ENCODE peak calls at places on chromosomes 11 and 22, in seven cellular contexts. One of them, this sample, is unnamed.

GRCh38 chr11:3614742-3615171 is 27.0 kb downstream of the ART5 start:
- DNase-seq in astrocyte of the cerebellum: no peak
- DNase-seq in NT2/D1: no peak
- DNase-seq in thoracic aorta: no peak
- DNase-seq in CD4-positive, CD25-positive, alpha-beta regulatory T cell: peak; percentile 76
- DNase-seq in mesendoderm: peak; percentile 49
- DNase-seq in AG10803: peak; percentile 22
- DNase-seq in this sample: no peak

GRCh38 chr11:117984471-117984870 is 1.7 kb upstream of the IL10RA start:
- DNase-seq in NT2/D1: no peak
- DNase-seq in astrocyte of the cerebellum: no peak
- DNase-seq in CD4-positive, CD25-positive, alpha-beta regulatory T cell: no peak
- DNase-seq in thoracic aorta: no peak
- DNase-seq in mesendoderm: no peak
- DNase-seq in AG10803: no peak
- DNase-seq in this sample: no peak

GRCh38 chr11:35944503-35945136 is 758 bp downstream of the LDLRAD3 start:
- DNase-seq in NT2/D1: no peak
- DNase-seq in astrocyte of the cerebellum: no peak
- DNase-seq in AG10803: peak; percentile 25
- DNase-seq in CD4-positive, CD25-positive, alpha-beta regulatory T cell: no peak
- DNase-seq in thoracic aorta: no peak
- DNase-seq in mesendoderm: no peak
- DNase-seq in this sample: peak; percentile 27

GRCh38 chr11:14544611-14545010 is 24.4 kb upstream of the PSMA1 start:
- DNase-seq in NT2/D1: no peak
- DNase-seq in astrocyte of the cerebellum: no peak
- DNase-seq in mesendoderm: no peak
- DNase-seq in CD4-positive, CD25-positive, alpha-beta regulatory T cell: peak; percentile 87
- DNase-seq in AG10803: peak; percentile 29
- DNase-seq in thoracic aorta: no peak
- DNase-seq in this sample: no peak

GRCh38 chr11:127962416-127962815 is 624.9 kb downstream of the ETS1 start:
- DNase-seq in CD4-positive, CD25-positive, alpha-beta regulatory T cell: no peak
- DNase-seq in AG10803: peak; percentile 13
- DNase-seq in NT2/D1: no peak
- DNase-seq in astrocyte of the cerebellum: no peak
- DNase-seq in mesendoderm: no peak
- DNase-seq in thoracic aorta: no peak
- DNase-seq in this sample: no peak

GRCh38 chr11:57103899-57104605 is 77.7 kb upstream of the LRRC55 start:
- DNase-seq in NT2/D1: no peak
- DNase-seq in astrocyte of the cerebellum: no peak
- DNase-seq in CD4-positive, CD25-positive, alpha-beta regulatory T cell: no peak
- DNase-seq in AG10803: no peak
- DNase-seq in mesendoderm: no peak
- DNase-seq in thoracic aorta: no peak
- DNase-seq in this sample: no peak

GRCh38 chr22:23008887-23009286 is 61.4 kb upstream of the GNAZ start:
- DNase-seq in thoracic aorta: no peak
- DNase-seq in CD4-positive, CD25-positive, alpha-beta regulatory T cell: no peak
- DNase-seq in AG10803: no peak
- DNase-seq in mesendoderm: no peak
- DNase-seq in NT2/D1: no peak
- DNase-seq in astrocyte of the cerebellum: no peak
- DNase-seq in this sample: no peak

GRCh38 chr22:21712751-21713427 is 22.7 kb downstream of the YPEL1 start:
- DNase-seq in AG10803: peak; percentile 73
- DNase-seq in CD4-positive, CD25-positive, alpha-beta regulatory T cell: peak; percentile 61
- DNase-seq in astrocyte of the cerebellum: peak; percentile 54
- DNase-seq in thoracic aorta: no peak
- DNase-seq in mesendoderm: peak; percentile 89
- DNase-seq in NT2/D1: peak; percentile 32
- DNase-seq in this sample: peak; percentile 86

GRCh38 chr11:61131998-61132555 is 29.1 kb downstream of the VPS37C start:
- DNase-seq in AG10803: no peak
- DNase-seq in CD4-positive, CD25-positive, alpha-beta regulatory T cell: no peak
- DNase-seq in thoracic aorta: no peak
- DNase-seq in NT2/D1: no peak
- DNase-seq in mesendoderm: no peak
- DNase-seq in astrocyte of the cerebellum: no peak
- DNase-seq in this sample: no peak

GRCh38 chr11:71282581-71283351 is 30.4 kb upstream of the SHANK2 start:
- DNase-seq in AG10803: no peak
- DNase-seq in astrocyte of the cerebellum: no peak
- DNase-seq in CD4-positive, CD25-positive, alpha-beta regulatory T cell: no peak
- DNase-seq in mesendoderm: no peak
- DNase-seq in thoracic aorta: no peak
- DNase-seq in NT2/D1: no peak
- DNase-seq in this sample: no peak

GRCh38 chr11:3215346-3216026 is 3.1 kb downstream of the MRGPRG start:
- DNase-seq in CD4-positive, CD25-positive, alpha-beta regulatory T cell: no peak
- DNase-seq in NT2/D1: no peak
- DNase-seq in mesendoderm: peak; percentile 27
- DNase-seq in AG10803: no peak
- DNase-seq in thoracic aorta: no peak
- DNase-seq in astrocyte of the cerebellum: no peak
- DNase-seq in this sample: no peak

GRCh38 chr11:18844753-18845367 is 53.3 kb upstream of the PTPN5 start:
- DNase-seq in mesendoderm: peak; percentile 84
- DNase-seq in AG10803: peak; percentile 42
- DNase-seq in NT2/D1: peak; percentile 18
- DNase-seq in astrocyte of the cerebellum: no peak
- DNase-seq in thoracic aorta: no peak
- DNase-seq in CD4-positive, CD25-positive, alpha-beta regulatory T cell: peak; percentile 36
- DNase-seq in this sample: peak; percentile 54

GRCh38 chr11:65786786-65787636 is at the start of gene OVOL1:
- DNase-seq in AG10803: no peak
- DNase-seq in thoracic aorta: no peak
- DNase-seq in NT2/D1: no peak
- DNase-seq in CD4-positive, CD25-positive, alpha-beta regulatory T cell: no peak
- DNase-seq in astrocyte of the cerebellum: no peak
- DNase-seq in mesendoderm: peak; percentile 67
- DNase-seq in this sample: no peak

GRCh38 chr11:32087602-32088001 is 3.3 kb upstream of the RCN1 start:
- DNase-seq in mesendoderm: no peak
- DNase-seq in thoracic aorta: no peak
- DNase-seq in CD4-positive, CD25-positive, alpha-beta regulatory T cell: no peak
- DNase-seq in NT2/D1: no peak
- DNase-seq in astrocyte of the cerebellum: no peak
- DNase-seq in AG10803: peak; percentile 75
- DNase-seq in this sample: peak; percentile 83
- H3K4me3 ChIP-seq in mesendoderm: no peak overlapping the region
- H3K4me3 ChIP-seq in thoracic aorta: peak overlapping the region; percentile 61
- H3K4me3 ChIP-seq in CD4-positive, CD25-positive, alpha-beta regulatory T cell: no peak overlapping the region
- H3K4me3 ChIP-seq in NT2/D1: no peak overlapping the region
- H3K4me3 ChIP-seq in astrocyte of the cerebellum: no peak overlapping the region
- H3K4me3 ChIP-seq in AG10803: no peak overlapping the region
- H3K4me3 ChIP-seq in this sample: no peak overlapping the region

GRCh38 chr11:129373489-129373953 is 2.1 kb upstream of the BARX2 start:
- DNase-seq in mesendoderm: peak; percentile 37
- DNase-seq in AG10803: peak; percentile 19
- DNase-seq in thoracic aorta: no peak
- DNase-seq in CD4-positive, CD25-positive, alpha-beta regulatory T cell: no peak
- DNase-seq in NT2/D1: no peak
- DNase-seq in astrocyte of the cerebellum: no peak
- DNase-seq in this sample: no peak

GRCh38 chr11:129374081-129374992 is 1.3 kb upstream of the BARX2 start:
- DNase-seq in CD4-positive, CD25-positive, alpha-beta regulatory T cell: no peak
- DNase-seq in thoracic aorta: no peak
- DNase-seq in mesendoderm: peak; percentile 46
- DNase-seq in AG10803: no peak
- DNase-seq in NT2/D1: no peak
- DNase-seq in astrocyte of the cerebellum: no peak
- DNase-seq in this sample: no peak

GRCh38 chr11:129374993-129375721 is 491 bp upstream of the BARX2 start:
- DNase-seq in astrocyte of the cerebellum: no peak
- DNase-seq in CD4-positive, CD25-positive, alpha-beta regulatory T cell: no peak
- DNase-seq in AG10803: no peak
- DNase-seq in mesendoderm: peak; percentile 70
- DNase-seq in NT2/D1: no peak
- DNase-seq in thoracic aorta: no peak
- DNase-seq in this sample: peak; percentile 46

GRCh38 chr11:129375731-129376657 is at the start of gene BARX2:
- DNase-seq in astrocyte of the cerebellum: peak; percentile 36
- DNase-seq in NT2/D1: peak; percentile 68
- DNase-seq in thoracic aorta: no peak
- DNase-seq in CD4-positive, CD25-positive, alpha-beta regulatory T cell: peak; percentile 39
- DNase-seq in mesendoderm: peak; percentile 92
- DNase-seq in AG10803: peak; percentile 40
- DNase-seq in this sample: peak; percentile 73

DNA sequence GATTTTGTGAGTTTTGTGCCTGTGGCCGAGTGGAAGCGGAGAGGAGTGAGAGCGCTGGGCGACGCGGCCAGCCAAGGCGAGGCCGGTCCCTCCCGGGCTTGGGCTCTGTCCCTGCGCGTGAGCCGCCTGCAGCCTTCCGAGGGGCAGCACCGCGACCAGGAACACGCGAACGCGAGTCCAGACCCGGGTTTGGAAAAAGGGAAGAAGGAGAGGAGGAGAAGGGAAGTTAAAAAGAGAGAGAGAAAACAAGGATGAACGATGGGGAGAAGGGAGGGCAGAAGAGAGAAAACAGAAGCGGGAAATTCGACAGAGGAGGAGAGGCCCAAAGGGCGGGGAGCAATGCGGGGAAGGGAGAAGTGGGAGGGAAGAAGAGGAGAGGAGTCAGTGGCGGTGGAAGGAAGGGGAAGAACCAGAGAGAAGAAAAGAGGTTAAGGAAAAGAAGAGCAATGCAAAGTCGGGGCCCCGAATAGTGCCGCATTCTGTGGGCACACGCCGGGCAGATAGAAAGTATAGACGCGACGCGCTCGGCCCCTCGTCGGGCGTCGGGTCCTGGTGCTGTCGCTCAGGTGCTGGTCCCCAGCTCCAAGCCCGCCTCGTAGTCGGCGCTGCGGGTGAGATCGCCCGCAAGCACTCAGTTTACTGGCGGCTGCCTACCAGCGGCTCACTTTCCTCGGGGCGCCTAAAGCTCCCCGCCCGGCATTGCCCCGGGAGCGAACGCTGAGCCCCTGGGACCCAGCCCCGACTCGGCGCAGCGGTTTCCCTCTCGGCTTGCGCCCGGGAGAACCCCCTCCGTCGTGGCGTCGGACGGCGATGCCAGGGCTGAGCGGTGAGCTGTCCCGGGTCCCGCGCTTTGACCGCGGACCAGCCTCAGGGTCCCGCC is 2.8 kb upstream of the BARX2 start:
- DNase-seq in astrocyte of the cerebellum: no peak
- DNase-seq in CD4-positive, CD25-positive, alpha-beta regulatory T cell: no peak
- DNase-seq in AG10803: no peak
- DNase-seq in mesendoderm: peak; percentile 25
- DNase-seq in thoracic aorta: no peak
- DNase-seq in NT2/D1: no peak
- DNase-seq in this sample: peak; percentile 25
- H3K4me3 ChIP-seq in astrocyte of the cerebellum: peak overlapping the region; percentile 25
- H3K4me3 ChIP-seq in CD4-positive, CD25-positive, alpha-beta regulatory T cell: no peak overlapping the region
- H3K4me3 ChIP-seq in AG10803: no peak overlapping the region
- H3K4me3 ChIP-seq in mesendoderm: no peak overlapping the region
- H3K4me3 ChIP-seq in thoracic aorta: peak overlapping the region; percentile 63
- H3K4me3 ChIP-seq in NT2/D1: peak overlapping the region; percentile 37
- H3K4me3 ChIP-seq in this sample: peak overlapping the region; percentile 32

GRCh38 chr11:93890441-93891051 is 40.1 kb upstream of the VSTM5 start:
- DNase-seq in CD4-positive, CD25-positive, alpha-beta regulatory T cell: no peak
- DNase-seq in NT2/D1: no peak
- DNase-seq in AG10803: no peak
- DNase-seq in thoracic aorta: no peak
- DNase-seq in mesendoderm: peak; percentile 71
- DNase-seq in astrocyte of the cerebellum: no peak
- DNase-seq in this sample: no peak

DNA sequence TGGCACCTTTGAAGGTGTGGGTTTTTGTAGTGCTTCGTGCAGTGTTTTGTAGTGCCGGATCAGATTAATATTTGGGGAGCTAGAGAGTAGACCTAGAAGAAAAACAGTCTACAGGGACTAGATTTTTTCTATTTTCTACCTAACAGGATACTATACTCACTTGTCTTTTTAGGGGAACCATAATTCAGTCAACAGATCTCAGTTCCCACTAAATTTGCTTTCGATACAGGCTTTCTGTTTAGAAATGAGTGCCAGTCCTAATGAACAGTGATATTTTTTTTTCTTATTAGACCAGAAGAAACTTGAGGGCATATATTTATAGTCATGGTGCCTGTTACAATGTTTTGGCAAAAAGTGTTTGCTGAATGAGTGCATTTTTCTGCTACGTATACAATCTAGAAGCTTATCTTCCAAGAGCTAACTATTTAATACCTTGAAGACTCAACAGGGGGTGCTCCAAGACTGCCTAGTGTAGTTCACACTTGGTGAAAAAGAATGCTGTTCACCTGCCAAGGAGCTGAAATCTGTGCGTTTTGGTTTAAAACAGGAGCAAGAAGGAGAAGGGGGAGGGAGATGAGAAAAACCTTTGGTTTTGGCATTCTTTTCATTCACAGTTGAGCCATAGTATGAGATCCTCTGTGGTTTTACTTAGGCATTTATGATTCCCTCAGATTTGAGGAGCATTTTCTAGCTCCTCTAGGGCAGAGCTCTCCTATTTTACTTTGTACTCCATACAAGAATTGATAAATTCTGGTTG is 44.9 kb upstream of the VSTM5 start:
- DNase-seq in AG10803: peak; percentile 92
- DNase-seq in astrocyte of the cerebellum: peak; percentile 96
- DNase-seq in mesendoderm: peak; percentile 81
- DNase-seq in thoracic aorta: no peak
- DNase-seq in NT2/D1: peak; percentile 51
- DNase-seq in CD4-positive, CD25-positive, alpha-beta regulatory T cell: peak; percentile 45
- DNase-seq in this sample: peak; percentile 84
- H3K4me3 ChIP-seq in AG10803: peak overlapping the region; percentile 9
- H3K4me3 ChIP-seq in astrocyte of the cerebellum: no peak overlapping the region
- H3K4me3 ChIP-seq in mesendoderm: no peak overlapping the region
- H3K4me3 ChIP-seq in thoracic aorta: peak overlapping the region; percentile 4
- H3K4me3 ChIP-seq in NT2/D1: no peak overlapping the region
- H3K4me3 ChIP-seq in CD4-positive, CD25-positive, alpha-beta regulatory T cell: no peak overlapping the region
- H3K4me3 ChIP-seq in this sample: no peak overlapping the region

GRCh38 chr11:85809881-85810280 is 1.1 kb downstream of the SYTL2 start:
- DNase-seq in astrocyte of the cerebellum: no peak
- DNase-seq in AG10803: no peak
- DNase-seq in mesendoderm: peak; percentile 75
- DNase-seq in NT2/D1: peak; percentile 22
- DNase-seq in CD4-positive, CD25-positive, alpha-beta regulatory T cell: no peak
- DNase-seq in thoracic aorta: no peak
- DNase-seq in this sample: peak; percentile 17
- H3K4me3 ChIP-seq in astrocyte of the cerebellum: peak overlapping the region; percentile 62
- H3K4me3 ChIP-seq in AG10803: peak overlapping the region; percentile 74
- H3K4me3 ChIP-seq in mesendoderm: no peak overlapping the region
- H3K4me3 ChIP-seq in NT2/D1: peak overlapping the region; percentile 67
- H3K4me3 ChIP-seq in CD4-positive, CD25-positive, alpha-beta regulatory T cell: peak overlapping the region; percentile 73
- H3K4me3 ChIP-seq in thoracic aorta: peak overlapping the region; percentile 93
- H3K4me3 ChIP-seq in this sample: peak overlapping the region; percentile 45

DNA sequence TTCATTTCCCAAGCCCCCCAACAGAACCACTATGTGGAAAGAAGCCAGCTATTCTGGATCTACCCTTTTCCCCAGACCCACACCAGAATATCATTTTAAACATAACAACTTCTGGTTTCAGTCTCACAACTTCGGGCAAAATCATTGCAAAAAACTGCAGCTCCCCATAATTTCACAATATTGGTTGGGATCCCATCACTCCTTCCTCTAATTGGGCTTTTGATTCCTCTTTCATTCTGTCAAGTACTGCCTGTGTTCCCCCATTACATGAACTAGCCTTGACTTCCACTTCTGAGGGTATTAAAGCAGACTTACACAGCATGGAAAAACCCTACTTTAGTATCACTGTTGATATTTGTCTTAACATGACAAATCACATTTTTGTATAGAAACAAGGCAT is 4.1 kb upstream of the APOL3 start:
- DNase-seq in AG10803: no peak
- DNase-seq in NT2/D1: no peak
- DNase-seq in mesendoderm: no peak
- DNase-seq in astrocyte of the cerebellum: no peak
- DNase-seq in thoracic aorta: no peak
- DNase-seq in CD4-positive, CD25-positive, alpha-beta regulatory T cell: no peak
- DNase-seq in this sample: no peak
- H3K4me3 ChIP-seq in AG10803: no peak overlapping the region
- H3K4me3 ChIP-seq in NT2/D1: no peak overlapping the region
- H3K4me3 ChIP-seq in mesendoderm: no peak overlapping the region
- H3K4me3 ChIP-seq in astrocyte of the cerebellum: no peak overlapping the region
- H3K4me3 ChIP-seq in thoracic aorta: no peak overlapping the region
- H3K4me3 ChIP-seq in CD4-positive, CD25-positive, alpha-beta regulatory T cell: no peak overlapping the region
- H3K4me3 ChIP-seq in this sample: no peak overlapping the region

This sample was measured in cardiac muscle cell.